ENCODE peak calls at places on chromosomes 1 and 21, in seven cellular contexts. Z is H1, C is adrenal gland, U is K562, V is tibial nerve, K is endothelial cell of umbilical vein, E is heart left ventricle. G is an unnamed sample.

GRCh38 chr1:11882814-11883538 is 24.2 kb upstream of the NPPB start:
- DNase-seq in Z (no peak), C (peak), U (peak), V (no peak), E (peak), K (no peak), G (peak)

GRCh38 chr1:99869304-99869703 is 19.1 kb downstream of the AGL start:
- DNase-seq in C (no peak), K (no peak), Z (no peak), V (no peak), E (no peak), U (no peak), G (no peak)

GRCh38 chr1:167876597-167877175 is 37.2 kb downstream of the ADCY10 start:
- DNase-seq in U (no peak), E (no peak), C (no peak), V (no peak), K (no peak), Z (no peak), G (no peak)

GRCh38 chr21:36097427-36098230 is 27.8 kb downstream of the CBR1 start:
- DNase-seq in U (peak), C (no peak), E (no peak), K (peak), Z (no peak), V (no peak), G (peak)

GRCh38 chr1:110218137-110218536 is 8.0 kb downstream of the KCNC4 start:
- DNase-seq in C (no peak), E (no peak), Z (no peak), V (no peak), K (no peak), U (no peak), G (no peak)

GRCh38 chr1:70552662-70553061 is 141.6 kb downstream of the CTH start:
- DNase-seq in U (no peak), V (no peak), E (no peak), K (no peak), C (no peak), Z (no peak), G (no peak)

GRCh38 chr1:13663969-13664368 is 36.0 kb upstream of the PRDM2 start:
- DNase-seq in U (no peak), V (no peak), K (no peak), Z (no peak), E (no peak), C (no peak), G (no peak)

GRCh38 chr21:17671733-17672132 is 59.0 kb upstream of the BTG3 start:
- DNase-seq in V (no peak), E (no peak), C (no peak), K (no peak), Z (no peak), U (no peak), G (no peak)

GRCh38 chr1:42012852-42013251 is 94.1 kb upstream of the HIVEP3 start:
- DNase-seq in K (no peak), V (no peak), E (no peak), U (no peak), Z (no peak), C (no peak), G (no peak)

GRCh38 chr1:230377851-230378250 is 48.3 kb downstream of the PGBD5 start:
- DNase-seq in K (no peak), E (no peak), V (no peak), C (no peak), Z (no peak), U (no peak), G (no peak)

GRCh38 chr1:70993841-70994240 is 53.8 kb downstream of the PTGER3 start:
- DNase-seq in Z (no peak), C (no peak), U (no peak), E (no peak), V (no peak), K (no peak), G (no peak)

GRCh38 chr1:211641942-211642341 is 33.5 kb downstream of the NEK2 start:
- DNase-seq in E (no peak), C (no peak), K (no peak), Z (no peak), V (no peak), U (no peak), G (no peak)

GRCh38 chr1:83704350-83704749 is 294.6 kb downstream of the TTLL7 start:
- DNase-seq in V (no peak), U (no peak), Z (no peak), C (no peak), K (no peak), E (no peak), G (no peak)
- TF ChIP-seq POLR2A in V (no peak), U (no peak), Z (no peak), C (no peak), K (no peak), E (no peak), G (no peak)

DNA sequence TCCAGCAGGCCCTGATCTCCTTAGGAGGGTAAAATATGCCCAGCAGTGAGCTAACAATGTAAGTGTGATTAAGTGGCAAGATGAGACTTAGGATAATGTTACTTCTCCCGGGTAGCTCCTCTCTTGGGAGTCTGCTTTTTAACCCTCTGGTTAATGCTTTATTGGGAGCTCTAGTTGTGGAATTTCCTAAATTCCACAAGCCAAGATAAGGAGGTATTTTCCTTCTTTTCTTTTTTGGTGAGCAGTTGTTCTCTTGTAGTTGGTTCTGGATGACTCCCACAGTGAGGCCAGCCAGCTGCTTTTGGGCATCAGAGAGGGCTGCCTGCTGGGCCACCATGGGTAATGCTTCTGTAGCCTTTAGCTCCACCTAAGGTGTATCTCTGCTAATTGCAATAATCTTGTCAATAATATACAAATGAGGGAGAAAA is 19.3 kb downstream of the C1orf52 start:
- DNase-seq in C (no peak), Z (no peak), E (peak), K (no peak), U (peak), V (no peak), G (peak)
- TF ChIP-seq CTCF in C (no peak), Z (peak), E (peak), K (peak), U (peak), V (no peak), G (peak)

GRCh38 chr1:204528241-204528640 is 12.0 kb downstream of the MDM4 start:
- DNase-seq in E (no peak), K (no peak), C (no peak), U (no peak), V (no peak), Z (no peak), G (no peak)
- TF ChIP-seq POLR2A in E (no peak), K (no peak), C (no peak), U (no peak), V (no peak), Z (no peak), G (no peak)

DNA sequence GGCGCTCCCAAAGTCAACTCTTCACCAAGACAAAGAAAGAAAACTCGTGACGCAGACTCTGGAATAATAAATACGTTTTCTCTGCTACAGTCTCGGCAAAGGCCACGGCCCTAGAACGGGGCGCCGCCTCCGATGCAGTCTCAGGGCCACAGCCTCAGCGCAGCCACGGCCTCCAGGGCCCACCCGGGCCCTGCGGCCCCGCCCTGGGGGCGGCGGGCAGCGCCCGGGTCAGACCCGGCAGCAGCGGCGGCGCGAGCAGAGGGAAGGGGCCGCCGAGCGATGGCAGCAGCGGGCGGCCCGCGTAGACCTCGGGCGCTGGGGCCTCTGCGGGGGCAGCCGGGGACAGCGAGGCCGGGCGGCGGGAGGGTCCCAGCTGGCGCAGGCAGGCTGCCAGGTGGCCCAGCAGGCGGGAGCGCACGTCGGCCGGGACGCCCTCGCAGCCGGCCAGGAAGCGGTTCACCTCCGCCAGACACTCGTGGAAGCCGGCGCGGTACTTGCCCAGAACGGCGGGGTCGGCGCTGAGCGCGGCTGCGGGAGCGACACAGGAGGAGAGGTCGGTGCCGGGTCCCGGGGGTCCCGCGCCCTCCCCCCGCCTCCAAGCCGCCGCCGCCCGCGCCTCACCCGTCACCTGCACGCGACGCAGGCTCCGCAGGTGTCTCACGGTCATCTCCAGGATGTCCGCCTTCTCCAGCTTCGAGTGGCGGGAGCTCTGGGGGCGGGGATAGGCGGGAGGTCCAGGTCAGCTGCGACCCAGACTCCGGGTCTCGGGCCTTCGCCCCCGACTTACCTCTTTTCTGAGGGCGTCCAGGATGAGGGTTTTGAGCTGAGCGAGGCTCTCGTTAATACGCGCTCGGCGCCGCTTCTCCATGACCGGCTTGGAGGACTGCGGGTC is 746 bp downstream of the HES4 start:
- DNase-seq in V (no peak), E (no peak), K (no peak), Z (no peak), U (peak), C (no peak), G (peak)
- TF ChIP-seq CTCF in V (no peak), E (peak), K (no peak), Z (no peak), U (peak), C (no peak), G (no peak)

DNA sequence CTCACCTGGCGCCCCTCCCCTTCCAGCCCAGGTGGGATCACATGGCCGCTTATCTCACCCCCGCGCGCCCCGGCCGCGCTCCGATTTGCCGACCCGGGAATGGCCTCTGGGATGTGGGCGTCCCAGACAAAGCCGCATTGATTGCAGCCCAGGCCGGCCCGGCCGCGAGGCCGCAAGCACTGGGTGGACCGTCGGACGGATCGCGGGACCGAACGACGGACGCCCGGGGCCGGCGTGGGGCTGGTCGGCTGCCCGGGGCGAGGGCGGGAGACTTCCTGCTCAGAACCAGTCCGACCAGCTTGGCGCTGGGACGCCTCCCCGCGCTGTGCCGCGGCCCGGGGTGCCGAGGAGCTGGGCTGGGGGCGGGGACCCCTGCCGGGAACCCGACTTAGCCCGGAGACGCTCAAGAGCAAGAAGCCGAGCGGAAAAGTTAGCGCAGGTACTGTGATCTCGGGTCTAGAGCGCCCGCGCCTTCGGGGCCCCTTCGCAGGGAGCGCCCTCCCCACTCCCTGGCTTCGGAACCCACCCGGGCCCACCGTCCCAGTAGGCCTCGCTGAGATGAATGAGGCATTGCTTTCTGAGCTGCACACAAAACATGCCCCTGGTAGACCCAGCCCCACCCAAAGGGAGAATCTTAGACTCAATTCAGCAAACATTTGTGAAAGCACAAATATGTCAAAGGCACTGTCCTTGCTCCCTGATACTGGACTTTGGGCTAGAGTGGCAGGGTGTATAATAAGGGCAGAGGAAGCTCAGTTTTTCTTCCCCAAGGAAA is 415 bp upstream of the LAD1 start:
- DNase-seq in Z (peak), U (no peak), C (no peak), K (no peak), E (no peak), V (no peak), G (peak)
- TF ChIP-seq POLR2A in Z (peak), U (no peak), C (no peak), K (no peak), E (no peak), V (no peak), G (no peak)

GRCh38 chr1:28891256-28891655 is 23.1 kb upstream of the EPB41 start:
- DNase-seq in K (no peak), E (no peak), U (no peak), V (no peak), C (no peak), Z (no peak), G (no peak)

GRCh38 chr1:28895896-28896608 is 18.3 kb upstream of the EPB41 start:
- DNase-seq in C (no peak), E (no peak), K (no peak), V (no peak), Z (no peak), U (no peak), G (no peak)

GRCh38 chr1:28894785-28895184 is 19.6 kb upstream of the EPB41 start:
- DNase-seq in V (no peak), U (no peak), E (no peak), C (no peak), K (no peak), Z (no peak), G (peak)

GRCh38 chr1:28890836-28891235 is 23.5 kb upstream of the EPB41 start:
- DNase-seq in V (no peak), E (no peak), Z (no peak), C (no peak), U (no peak), K (no peak), G (no peak)

DNA sequence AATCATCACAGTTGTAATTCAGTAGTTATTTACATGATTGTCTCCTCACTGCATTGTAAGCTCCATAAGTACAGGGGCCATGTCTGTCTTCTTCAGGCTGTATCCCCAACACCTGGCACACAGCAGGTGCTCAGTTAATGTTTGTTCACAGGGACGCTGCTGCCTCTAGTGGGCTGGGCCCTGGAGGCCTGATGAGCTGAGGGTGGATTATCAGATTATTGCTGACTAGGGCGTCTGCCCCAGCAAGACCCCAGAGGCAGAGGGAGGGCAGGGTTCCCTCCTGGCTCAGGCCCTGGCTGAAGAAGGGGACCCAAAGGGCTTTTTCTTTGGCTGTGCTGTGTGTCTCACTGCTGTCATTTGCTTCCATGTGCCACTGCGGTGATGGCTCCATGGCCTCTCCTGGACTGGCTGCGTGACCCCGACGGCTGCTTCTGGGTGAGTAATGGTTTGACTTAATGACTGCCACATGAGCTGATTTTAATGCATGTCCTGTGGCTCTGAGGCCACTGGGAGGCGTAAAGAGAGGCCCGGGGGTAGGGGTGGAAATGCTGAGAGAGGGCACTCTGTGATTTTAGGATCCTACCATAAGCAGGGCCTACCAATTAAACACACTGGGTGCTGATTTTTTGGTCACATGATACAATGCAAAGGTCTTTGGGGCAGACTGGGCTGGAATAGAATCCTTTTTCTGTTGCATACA is 20.8 kb upstream of the EPB41 start:
- DNase-seq in U (peak), Z (no peak), K (no peak), E (no peak), V (no peak), C (no peak), G (no peak)
- TF ChIP-seq CTCF in U (peak), Z (peak), K (peak), E (no peak), V (no peak), C (no peak), G (no peak)

GRCh38 chr1:917466-918091 is 6.1 kb upstream of the SAMD11 start:
- DNase-seq in U (no peak), E (peak), Z (no peak), K (no peak), V (no peak), C (no peak), G (no peak)
- TF ChIP-seq POLR2A in U (no peak), E (no peak), Z (no peak), K (no peak), V (no peak), C (no peak), G (no peak)

G was measured in thyroid gland.